ENCODE peak calls at places on chromosome 5, in ten cellular contexts. T is Calu3; Y is lower lobe of right lung; P is right atrium auricular region; N is CD4-positive, alpha-beta T cell; S is endothelial cell of umbilical vein; L is upper lobe of right lung; H is WERI-Rb-1; Q is endothelial cell; O is choroid plexus epithelial cell. F is an unnamed sample.
A peak's percentile ranks its signal among the peaks of the same experiment; 100 is the strongest.

GRCh38 chr5:68534131-68534940 is 318.8 kb downstream of the PIK3R1 start:
- DNase-seq in T (peak; percentile 13), Y (no peak), P (no peak), N (no peak), S (no peak), L (no peak), H (no peak), Q (no peak), O (peak; percentile 30), F (no peak)

GRCh38 chr5:96247097-96247675 is 185.9 kb downstream of the PCSK1 start:
- DNase-seq in T (no peak), Y (no peak), P (peak; percentile 67), N (no peak), S (peak; percentile 26), L (no peak), H (no peak), Q (no peak), O (no peak), F (no peak)

GRCh38 chr5:60903356-60903755 is 41.5 kb downstream of the ERCC8 start:
- DNase-seq in T (no peak), Y (no peak), P (no peak), N (no peak), S (no peak), L (no peak), H (no peak), Q (no peak), O (no peak), F (no peak)

GRCh38 chr5:157100140-157100679 is 8.6 kb downstream of the HAVCR2 start:
- DNase-seq in T (no peak), Y (no peak), P (no peak), N (no peak), S (no peak), L (no peak), H (no peak), Q (no peak), O (peak; percentile 28), F (no peak)

GRCh38 chr5:134438268-134438622 is 26.6 kb upstream of the CDKN2AIPNL start:
- DNase-seq in T (no peak), Y (no peak), P (no peak), N (no peak), S (no peak), L (peak; percentile 11), H (no peak), Q (no peak), O (peak; percentile 45), F (no peak)

GRCh38 chr5:140261403-140262171 is 41.3 kb downstream of the PFDN1 start:
- DNase-seq in T (peak; percentile 88), Y (peak; percentile 76), P (peak; percentile 92), N (no peak), S (peak; percentile 97), L (peak; percentile 73), H (no peak), Q (no peak), O (peak; percentile 94), F (no peak)

GRCh38 chr5:154411338-154411737 is 34.5 kb upstream of the SAP30L start:
- DNase-seq in T (no peak), Y (no peak), P (no peak), N (no peak), S (no peak), L (no peak), H (no peak), Q (no peak), O (no peak), F (no peak)

GRCh38 chr5:95892784-95893354 is 68.8 kb downstream of the ELL2 start:
- DNase-seq in T (peak; percentile 74), Y (no peak), P (no peak), N (no peak), S (peak; percentile 51), L (no peak), H (peak; percentile 47), Q (peak; percentile 43), O (peak; percentile 73), F (no peak)

GRCh38 chr5:25516136-25516535 is 871.4 kb upstream of the CDH10 start:
- DNase-seq in T (no peak), Y (no peak), P (no peak), N (no peak), S (no peak), L (no peak), H (peak; percentile 72), Q (no peak), O (no peak), F (no peak)

GRCh38 chr5:173459225-173459624 is 131.0 kb upstream of the STC2 start:
- DNase-seq in T (no peak), Y (no peak), P (no peak), N (no peak), S (no peak), L (no peak), H (no peak), Q (no peak), O (no peak), F (no peak)

GRCh38 chr5:181119105-181119504 is 11.9 kb downstream of the OR2V1 start:
- DNase-seq in T (no peak), Y (no peak), P (peak; percentile 26), N (no peak), S (no peak), L (no peak), H (no peak), Q (no peak), O (no peak), F (no peak)

GRCh38 chr5:177487975-177488374 is 9.4 kb downstream of the PDLIM7 start:
- DNase-seq in T (no peak), Y (no peak), P (no peak), N (no peak), S (no peak), L (no peak), H (no peak), Q (no peak), O (no peak), F (no peak)
- TF ChIP-seq CTCF in T (peak; percentile 25), Y (no peak), P (no peak), N (no peak), S (no peak), L (no peak), H (no peak), Q (no peak), O (no peak), F (peak; percentile 33)

GRCh38 chr5:77073667-77074066 is 13.4 kb downstream of the ZBED3 start:
- DNase-seq in T (no peak), Y (no peak), P (no peak), N (no peak), S (no peak), L (no peak), H (no peak), Q (no peak), O (peak; percentile 67), F (no peak)

GRCh38 chr5:77074745-77075144 is 12.3 kb downstream of the ZBED3 start:
- DNase-seq in T (no peak), Y (no peak), P (no peak), N (no peak), S (no peak), L (no peak), H (no peak), Q (no peak), O (no peak), F (no peak)

GRCh38 chr5:77076961-77077820 is 9.9 kb downstream of the ZBED3 start:
- DNase-seq in T (peak; percentile 66), Y (peak; percentile 76), P (peak; percentile 61), N (peak; percentile 20), S (peak; percentile 61), L (peak; percentile 84), H (peak; percentile 88), Q (peak; percentile 88), O (peak; percentile 74), F (no peak)

GRCh38 chr5:77080905-77081304 is 6.2 kb downstream of the ZBED3 start:
- DNase-seq in T (no peak), Y (no peak), P (no peak), N (no peak), S (no peak), L (no peak), H (no peak), Q (no peak), O (no peak), F (no peak)

GRCh38 chr5:77077821-77078176 is 9.3 kb downstream of the ZBED3 start:
- DNase-seq in T (no peak), Y (no peak), P (no peak), N (no peak), S (no peak), L (no peak), H (no peak), Q (no peak), O (no peak), F (no peak)
- TF ChIP-seq CTCF in T (no peak), Y (no peak), P (no peak), N (peak; percentile 27), S (no peak), L (no peak), H (no peak), Q (peak; percentile 1), O (no peak), F (peak; percentile 34)

DNA sequence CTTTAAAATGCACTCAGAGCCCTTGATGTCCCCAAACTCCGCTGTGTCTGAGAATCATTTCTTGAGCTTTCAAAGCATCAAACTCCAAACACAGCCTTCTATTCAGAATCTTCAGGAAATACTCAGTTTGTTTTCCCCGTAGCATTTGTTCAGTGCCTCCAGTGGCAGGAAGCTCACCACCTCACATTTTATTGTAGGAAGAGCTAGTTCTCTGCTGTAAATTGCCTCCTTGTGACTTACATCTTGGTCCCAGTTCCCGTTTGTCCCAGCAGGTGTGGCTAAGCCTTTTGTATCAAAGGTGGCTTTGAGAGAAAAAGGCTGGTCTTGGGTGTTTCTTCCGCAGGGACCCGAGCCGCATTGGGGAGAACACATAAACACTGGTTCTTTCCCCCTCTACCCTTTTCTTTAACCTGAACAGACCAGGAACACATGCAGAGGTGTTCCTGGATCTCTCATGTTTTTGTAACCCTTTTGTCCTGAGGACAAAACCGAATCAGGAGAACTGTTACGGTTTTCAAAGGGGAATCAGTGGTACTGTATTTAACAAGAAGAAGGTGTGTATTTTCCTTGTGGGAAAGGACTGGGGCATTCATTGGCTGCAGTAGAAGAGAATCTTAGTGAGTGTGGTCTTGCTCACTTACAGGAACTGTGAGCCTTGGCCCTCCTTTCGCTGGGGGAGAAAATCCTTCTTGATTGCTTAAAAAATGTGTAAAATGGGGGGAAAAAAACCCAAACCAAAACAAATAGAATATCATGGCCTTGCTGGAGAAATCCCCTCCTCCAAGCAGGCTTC is 1.9 kb downstream of the OSMR start:
- DNase-seq in T (peak; percentile 41), Y (no peak), P (no peak), N (no peak), S (no peak), L (no peak), H (no peak), Q (no peak), O (peak; percentile 42), F (no peak)
- TF ChIP-seq CTCF in T (no peak), Y (no peak), P (no peak), N (no peak), S (no peak), L (no peak), H (no peak), Q (no peak), O (peak; percentile 22), F (no peak)

DNA sequence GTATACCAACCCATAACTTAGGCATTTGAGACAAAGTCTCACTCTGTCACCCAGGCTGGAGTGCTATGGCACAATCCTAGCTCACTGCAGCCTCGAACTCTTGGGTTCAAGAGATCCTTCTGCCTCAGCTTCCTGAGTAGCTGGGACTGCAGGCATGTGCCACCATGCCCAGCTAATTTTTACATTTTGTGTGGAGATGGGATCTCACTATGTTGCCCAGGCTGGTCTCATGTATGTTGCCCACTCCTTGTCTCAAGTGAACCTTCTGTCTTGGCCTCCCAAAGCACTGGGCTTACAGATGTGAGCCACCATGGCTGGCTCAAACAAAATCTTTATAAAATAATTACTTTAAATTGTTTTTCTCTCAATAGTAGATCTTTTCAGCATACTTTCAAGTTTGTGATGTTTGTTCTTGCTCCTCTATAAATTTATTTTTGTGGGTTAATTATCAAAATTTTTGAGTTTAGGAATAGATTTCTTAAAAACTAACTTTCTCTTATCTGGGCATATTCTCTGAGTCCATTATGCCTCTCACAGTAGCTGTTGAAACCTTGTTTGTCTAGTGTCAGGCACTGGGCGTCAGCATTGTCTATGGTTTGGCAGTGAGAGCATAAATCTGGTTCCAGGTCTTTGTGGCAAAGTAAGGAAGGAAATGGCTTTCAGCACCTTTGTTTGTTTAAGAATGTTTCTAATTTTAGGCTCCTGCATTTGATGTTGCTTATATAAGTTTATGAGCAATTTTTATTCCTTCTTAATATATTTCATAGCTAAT is 38.7 kb downstream of the NLN start:
- DNase-seq in T (peak; percentile 30), Y (no peak), P (no peak), N (peak; percentile 34), S (peak; percentile 86), L (no peak), H (no peak), Q (no peak), O (peak; percentile 88), F (no peak)
- TF ChIP-seq CTCF in T (no peak), Y (peak; percentile 36), P (no peak), N (peak; percentile 81), S (peak; percentile 47), L (peak; percentile 36), H (no peak), Q (no peak), O (peak; percentile 62), F (peak; percentile 72)